ENCODE peak calls at places on chromosomes 11 and 22, in nine cellular contexts. N is astrocyte of the cerebellum, Q is adrenal gland, C is transverse colon, A is spleen, X is RWPE1, K is bronchial epithelial cell, J is tibial nerve, E is stomach. S is an unnamed sample.

GRCh38 chr11:73147771-73148681 is 5.9 kb upstream of the FCHSD2 start:
- DNase-seq in N (no peak), Q (peak), C (no peak), A (peak), X (no peak), K (no peak), J (no peak), E (no peak), S (no peak)

GRCh38 chr11:76772100-76772782 is 10.9 kb upstream of the TSKU start:
- DNase-seq in N (no peak), Q (no peak), C (no peak), A (no peak), X (no peak), K (no peak), J (no peak), E (no peak), S (no peak)

GRCh38 chr11:8543278-8543677 is 50.8 kb downstream of the STK33 start:
- DNase-seq in N (no peak), Q (no peak), C (no peak), A (no peak), X (no peak), K (no peak), J (no peak), E (no peak), S (no peak)

GRCh38 chr11:57294225-57295131 is 30.3 kb downstream of the TNKS1BP1 start:
- DNase-seq in N (peak), Q (peak), C (peak), A (no peak), X (peak), K (peak), J (no peak), E (peak), S (peak)

GRCh38 chr11:114059984-114060401 is 482 bp downstream of the ZBTB16 start:
- DNase-seq in N (no peak), Q (peak), C (peak), A (no peak), X (peak), K (no peak), J (no peak), E (peak), S (no peak)

GRCh38 chr22:38315801-38316339 is 1.4 kb downstream of the CSNK1E start:
- DNase-seq in N (no peak), Q (no peak), C (no peak), A (peak), X (no peak), K (no peak), J (no peak), E (no peak), S (no peak)

GRCh38 chr11:102251423-102251822 is 65.9 kb upstream of the BIRC3 start:
- DNase-seq in N (no peak), Q (no peak), C (no peak), A (no peak), X (no peak), K (no peak), J (no peak), E (no peak), S (no peak)

GRCh38 chr11:130171534-130171933 is 12.0 kb downstream of the ST14 start:
- DNase-seq in N (no peak), Q (no peak), C (no peak), A (no peak), X (no peak), K (no peak), J (no peak), E (no peak), S (no peak)

GRCh38 chr11:119991669-119992068 is 146.2 kb downstream of the TRIM29 start:
- DNase-seq in N (no peak), Q (no peak), C (no peak), A (peak), X (no peak), K (no peak), J (no peak), E (no peak), S (no peak)

GRCh38 chr11:117668291-117668690 is 128.7 kb downstream of the DSCAML1 start:
- DNase-seq in N (no peak), Q (no peak), C (no peak), A (no peak), X (no peak), K (no peak), J (no peak), E (no peak), S (no peak)

GRCh38 chr11:17812286-17813187 is 78.0 kb downstream of the KCNC1 start:
- DNase-seq in N (no peak), Q (no peak), C (peak), A (no peak), X (no peak), K (no peak), J (no peak), E (no peak), S (no peak)

GRCh38 chr11:75313457-75314272 is 37.8 kb downstream of the ARRB1 start:
- DNase-seq in N (no peak), Q (peak), C (no peak), A (no peak), X (no peak), K (peak), J (no peak), E (peak), S (peak)

GRCh38 chr11:100612766-100613165 is 74.3 kb upstream of the ARHGAP42 start:
- DNase-seq in N (no peak), Q (no peak), C (no peak), A (no peak), X (no peak), K (no peak), J (no peak), E (no peak), S (no peak)

GRCh38 chr11:66459138-66459778 is 7.4 kb upstream of the PELI3 start:
- DNase-seq in N (no peak), Q (no peak), C (no peak), A (no peak), X (no peak), K (no peak), J (no peak), E (no peak), S (no peak)

GRCh38 chr22:49301398-49302149 is 526.1 kb downstream of the BRD1 start:
- DNase-seq in N (no peak), Q (peak), C (no peak), A (peak), X (no peak), K (no peak), J (no peak), E (peak), S (no peak)

GRCh38 chr11:20634044-20634443 is 34.6 kb downstream of the SLC6A5 start:
- DNase-seq in N (no peak), Q (no peak), C (no peak), A (no peak), X (no peak), K (no peak), J (no peak), E (no peak), S (no peak)

GRCh38 chr11:82105331-82105992 is 628.2 kb downstream of the FAM181B start:
- DNase-seq in N (no peak), Q (no peak), C (no peak), A (no peak), X (no peak), K (no peak), J (no peak), E (no peak), S (no peak)

GRCh38 chr11:48210052-48210451 is 6.6 kb upstream of the OR4B1 start:
- DNase-seq in N (no peak), Q (no peak), C (no peak), A (no peak), X (no peak), K (no peak), J (no peak), E (no peak), S (peak)
- TF ChIP-seq CTCF in N (no peak), Q (no peak), C (peak), A (no peak), X (no peak), K (no peak), J (no peak), E (no peak), S (peak)

GRCh38 chr11:110470716-110471115 is 41.0 kb downstream of the FDX1 start:
- DNase-seq in N (no peak), Q (no peak), C (no peak), A (no peak), X (no peak), K (no peak), J (no peak), E (no peak), S (no peak)

GRCh38 chr11:110471315-110471714 is 41.6 kb downstream of the FDX1 start:
- DNase-seq in N (no peak), Q (no peak), C (no peak), A (no peak), X (no peak), K (peak), J (no peak), E (no peak), S (peak)

GRCh38 chr11:110468095-110468494 is 38.3 kb downstream of the FDX1 start:
- DNase-seq in N (no peak), Q (no peak), C (no peak), A (no peak), X (no peak), K (no peak), J (no peak), E (no peak), S (no peak)

GRCh38 chr11:110469101-110469500 is 39.4 kb downstream of the FDX1 start:
- DNase-seq in N (no peak), Q (no peak), C (no peak), A (no peak), X (no peak), K (no peak), J (no peak), E (no peak), S (no peak)

DNA sequence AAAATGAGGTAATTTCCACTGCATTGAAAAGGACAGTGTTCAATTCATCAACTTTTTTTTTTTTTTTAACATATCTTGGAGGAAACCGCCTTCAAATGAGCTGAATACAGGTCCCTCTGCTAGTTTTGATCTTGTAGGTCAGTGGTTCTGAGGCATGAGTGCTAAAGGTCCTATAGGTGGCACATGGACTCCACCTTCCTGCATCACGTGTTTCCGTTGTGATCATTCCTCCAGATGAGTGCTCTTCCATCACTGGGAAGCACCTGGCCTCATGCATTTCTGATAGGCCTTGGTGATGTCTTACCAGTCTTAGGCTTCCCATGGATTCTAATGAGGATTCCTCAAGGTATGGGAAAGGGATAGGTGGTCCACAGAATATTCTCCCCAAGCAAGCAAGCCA is 37.8 kb downstream of the FDX1 start:
- DNase-seq in N (no peak), Q (no peak), C (no peak), A (no peak), X (no peak), K (no peak), J (no peak), E (no peak), S (no peak)
- TF ChIP-seq CTCF in N (no peak), Q (no peak), C (no peak), A (no peak), X (no peak), K (no peak), J (no peak), E (no peak), S (no peak)

DNA sequence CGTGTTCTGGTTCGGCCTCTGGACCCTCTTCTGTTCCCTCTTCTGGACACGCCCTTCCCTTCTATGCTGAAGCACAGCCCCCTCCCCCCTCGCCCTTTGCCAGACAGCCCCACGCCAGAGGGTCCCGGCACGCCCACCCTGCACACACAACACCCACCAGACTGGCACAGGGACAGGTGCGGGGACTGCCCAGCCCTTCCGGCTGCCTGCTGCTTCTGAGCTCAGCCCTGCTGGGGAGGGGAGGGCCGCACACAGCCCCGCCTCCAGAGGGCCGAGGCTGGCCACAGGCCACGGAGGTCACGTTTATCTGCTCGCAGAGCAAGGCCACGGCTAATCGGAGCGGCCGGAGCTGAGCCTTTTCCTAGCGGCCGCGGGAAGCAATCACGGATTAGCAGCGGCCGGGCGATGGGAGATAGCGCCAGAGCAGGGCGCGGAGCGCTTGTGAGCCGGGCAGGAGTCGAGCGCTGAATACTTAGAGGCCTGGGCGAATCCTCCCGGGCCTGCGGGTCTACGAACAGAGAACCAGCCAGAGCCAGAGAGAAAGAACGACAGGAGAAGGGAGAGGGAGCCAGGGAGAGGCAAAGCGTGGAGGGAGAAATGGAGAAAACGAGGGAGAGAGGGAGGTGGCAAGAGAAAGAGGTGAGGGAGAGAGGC is 21.5 kb downstream of the OTUB1 start:
- DNase-seq in N (no peak), Q (peak), C (peak), A (peak), X (no peak), K (no peak), J (peak), E (peak), S (no peak)
- TF ChIP-seq CTCF in N (peak), Q (peak), C (no peak), A (peak), X (no peak), K (peak), J (no peak), E (no peak), S (no peak)

GRCh38 chr11:299951-300735 is 817 bp upstream of the IFITM5 start:
- DNase-seq in N (no peak), Q (no peak), C (no peak), A (peak), X (no peak), K (no peak), J (no peak), E (no peak), S (no peak)
- TF ChIP-seq CTCF in N (peak), Q (no peak), C (no peak), A (no peak), X (no peak), K (peak), J (no peak), E (no peak), S (peak)

GRCh38 chr22:30602049-30602448 is 4.9 kb upstream of the TCN2 start:
- DNase-seq in N (no peak), Q (no peak), C (no peak), A (no peak), X (no peak), K (peak), J (no peak), E (no peak), S (peak)
- TF ChIP-seq CTCF in N (peak), Q (no peak), C (peak), A (no peak), X (peak), K (peak), J (no peak), E (no peak), S (peak)

DNA sequence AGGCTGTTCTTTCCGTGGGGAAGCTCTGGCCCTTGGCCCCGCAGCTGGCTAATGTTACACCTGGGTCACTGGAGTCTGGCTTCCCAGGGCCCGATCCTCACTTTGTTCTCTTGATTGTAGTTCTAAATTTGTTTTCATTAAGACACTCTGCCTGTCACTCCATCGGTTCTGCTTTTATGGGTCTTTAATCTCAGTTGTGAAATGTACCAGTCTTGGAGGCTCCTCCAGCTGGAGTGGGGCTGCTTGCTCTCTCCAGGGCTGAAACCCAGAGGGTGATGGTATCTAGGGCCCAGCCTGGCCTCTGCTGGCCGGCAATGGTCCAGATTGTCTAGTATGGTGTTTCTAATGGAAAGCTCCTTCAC is 352.9 kb downstream of the TENM4 start:
- DNase-seq in N (no peak), Q (no peak), C (no peak), A (no peak), X (no peak), K (no peak), J (no peak), E (no peak), S (no peak)
- TF ChIP-seq CTCF in N (peak), Q (no peak), C (no peak), A (no peak), X (no peak), K (no peak), J (no peak), E (no peak), S (no peak)

S was measured in HFFc6.